ENCODE peak calls at places on chromosomes 6 and 20, in six cellular contexts. V is NCI-H526, S is fibroblast of lung, Y is GM20000, R is RWPE1, J is NCI-H1417. K is an unnamed sample.

GRCh38 chr20:8646026-8646425 is 422.9 kb upstream of the PLCB4 start:
- DNase-seq in J (no peak), S (peak; percentile 32), V (no peak), Y (no peak), R (peak; percentile 63), K (peak; percentile 25)

GRCh38 chr20:5920581-5920980 is 29.8 kb downstream of the TRMT6 start:
- DNase-seq in R (no peak), V (no peak), S (no peak), Y (no peak), J (no peak), K (no peak)

GRCh38 chr6:30556714-30556963 is 350 bp upstream of the GNL1 start:
- DNase-seq in S (no peak), Y (peak; percentile 89), J (no peak), V (no peak), R (peak; percentile 79), K (peak; percentile 85)

GRCh38 chr6:54846857-54847721 is 518 bp downstream of the FAM83B start:
- DNase-seq in Y (no peak), S (no peak), R (peak; percentile 24), V (peak; percentile 74), J (no peak), K (peak; percentile 32)

GRCh38 chr20:59258103-59258705 is 42.2 kb upstream of the EDN3 start:
- DNase-seq in Y (no peak), R (no peak), V (peak; percentile 29), J (peak; percentile 5), S (no peak), K (no peak)

GRCh38 chr20:3911956-3912355 is 22.8 kb downstream of the PANK2 start:
- DNase-seq in R (peak; percentile 46), Y (no peak), S (no peak), J (peak; percentile 40), V (peak; percentile 92), K (peak; percentile 49)

GRCh38 chr20:20487811-20488210 is 119.9 kb downstream of the INSM1 start:
- DNase-seq in V (no peak), J (no peak), S (no peak), R (no peak), Y (no peak), K (no peak)

GRCh38 chr6:56814308-56814707 is 140.6 kb upstream of the BEND6 start:
- DNase-seq in J (no peak), S (no peak), V (no peak), R (no peak), Y (no peak), K (no peak)

GRCh38 chr6:389622-390021 is 1.9 kb upstream of the IRF4 start:
- DNase-seq in R (no peak), V (no peak), J (no peak), S (peak; percentile 35), Y (peak; percentile 82), K (no peak)

GRCh38 chr6:151147118-151147832 is 92.5 kb upstream of the AKAP12 start:
- DNase-seq in V (no peak), S (no peak), R (no peak), J (no peak), Y (no peak), K (no peak)

GRCh38 chr6:1703091-1703855 is 93.6 kb downstream of the FOXC1 start:
- DNase-seq in Y (no peak), R (no peak), S (no peak), J (no peak), V (no peak), K (no peak)

GRCh38 chr6:68343901-68344300 is 291.2 kb upstream of the ADGRB3 start:
- DNase-seq in V (peak; percentile 60), J (peak; percentile 46), Y (peak; percentile 6), S (peak; percentile 72), R (peak; percentile 51), K (peak; percentile 77)

GRCh38 chr6:26115226-26115625 is 28.0 kb downstream of the HFE start:
- DNase-seq in J (no peak), S (no peak), V (no peak), R (no peak), Y (no peak), K (no peak)

GRCh38 chr6:152748843-152749242 is 1.8 kb upstream of the VIP start:
- DNase-seq in V (peak; percentile 28), R (no peak), J (no peak), S (peak; percentile 22), Y (no peak), K (no peak)

GRCh38 chr6:112690497-112691202 is 343.5 kb downstream of the RFPL4B start:
- DNase-seq in Y (no peak), R (no peak), V (peak; percentile 35), J (no peak), S (peak; percentile 80), K (peak; percentile 70)

GRCh38 chr20:51837876-51838420 is 35.6 kb upstream of the SALL4 start:
- DNase-seq in V (peak; percentile 10), S (no peak), J (no peak), R (no peak), Y (no peak), K (no peak)

GRCh38 chr20:39853664-39854063 is 835.4 kb downstream of the MAFB start:
- DNase-seq in J (no peak), S (peak; percentile 67), Y (peak; percentile 18), V (no peak), R (peak; percentile 60), K (no peak)

GRCh38 chr20:219290-220115 is 7.6 kb upstream of the DEFB129 start:
- DNase-seq in S (peak; percentile 22), R (peak; percentile 56), J (peak; percentile 45), V (peak; percentile 76), Y (peak; percentile 8), K (peak; percentile 57)

GRCh38 chr20:34713194-34713943 is 9.2 kb downstream of the TP53INP2 start:
- DNase-seq in J (no peak), V (no peak), S (peak; percentile 98), R (peak; percentile 98), Y (no peak), K (no peak)

GRCh38 chr6:127446356-127446755 is 12.8 kb downstream of the KIAA0408 start:
- DNase-seq in Y (no peak), R (no peak), S (peak; percentile 41), V (no peak), J (no peak), K (no peak)

GRCh38 chr20:52303281-52303950 is 111.8 kb upstream of the ZFP64 start:
- DNase-seq in Y (no peak), J (peak; percentile 46), V (no peak), S (no peak), R (no peak), K (no peak)

GRCh38 chr6:21537660-21538059 is 55.9 kb upstream of the SOX4 start:
- DNase-seq in V (peak; percentile 96), Y (no peak), S (no peak), R (no peak), J (no peak), K (no peak)

K was measured in NCI-H748 treated with DMSO at 0.1 percent for 48 hours.